ENCODE peak calls at places on chromosomes 3 and 15, in eight cellular contexts. F is AG09309, N is CMK, D is HS-27A, T is NCI-H2081 treated with DMSO at 0.1 percent for 48 hours, C is NCI-H1436, J is progenitor cell of endocrine pancreas, A is choroid plexus epithelial cell. U is an unnamed sample.

GRCh38 chr3:123881771-123882170 is 2.4 kb downstream of the MYLK start:
- DNase-seq in F (no peak), N (no peak), D (no peak), T (peak; percentile 5), C (no peak), J (no peak), A (no peak), U (no peak)

GRCh38 chr3:136194409-136195257 is 1.5 kb downstream of the MSL2 start:
- DNase-seq in F (no peak), N (no peak), D (no peak), T (no peak), C (no peak), J (no peak), A (peak; percentile 34), U (no peak)

GRCh38 chr15:57003418-57003817 is 85.0 kb downstream of the TCF12 start:
- DNase-seq in F (peak; percentile 37), N (no peak), D (peak; percentile 56), T (no peak), C (no peak), J (no peak), A (peak; percentile 88), U (no peak)

GRCh38 chr3:40765884-40766283 is 241.1 kb downstream of the ZNF621 start:
- DNase-seq in F (no peak), N (no peak), D (no peak), T (no peak), C (no peak), J (no peak), A (peak; percentile 24), U (no peak)

GRCh38 chr15:82850242-82850591 is 40.8 kb downstream of the WHAMM start:
- DNase-seq in F (no peak), N (peak; percentile 53), D (no peak), T (no peak), C (no peak), J (no peak), A (no peak), U (no peak)

GRCh38 chr15:79608041-79608440 is 175.9 kb downstream of the MINAR1 start:
- DNase-seq in F (no peak), N (no peak), D (no peak), T (no peak), C (no peak), J (no peak), A (no peak), U (no peak)

GRCh38 chr15:100464256-100464655 is 64.5 kb downstream of the CERS3 start:
- DNase-seq in F (no peak), N (no peak), D (no peak), T (no peak), C (no peak), J (no peak), A (no peak), U (no peak)

GRCh38 chr3:151537751-151538150 is 76.9 kb upstream of the IGSF10 start:
- DNase-seq in F (no peak), N (no peak), D (peak; percentile 4), T (no peak), C (no peak), J (no peak), A (peak; percentile 52), U (no peak)

GRCh38 chr3:141000027-141000663 is 51.0 kb upstream of the SPSB4 start:
- DNase-seq in F (peak; percentile 10), N (no peak), D (no peak), T (peak; percentile 31), C (peak; percentile 40), J (peak; percentile 38), A (peak; percentile 76), U (no peak)

GRCh38 chr15:99101501-99101900 is 3.4 kb upstream of the SYNM start:
- DNase-seq in F (no peak), N (no peak), D (no peak), T (no peak), C (no peak), J (no peak), A (no peak), U (no peak)

GRCh38 chr3:112327371-112327951 is 5.5 kb upstream of the CD200 start:
- DNase-seq in F (peak; percentile 21), N (peak; percentile 1), D (peak; percentile 42), T (peak; percentile 16), C (peak; percentile 85), J (no peak), A (peak; percentile 89), U (peak; percentile 42)

GRCh38 chr15:38028869-38029268 is 94.4 kb downstream of the TMCO5A start:
- DNase-seq in F (peak; percentile 32), N (no peak), D (no peak), T (no peak), C (no peak), J (no peak), A (peak; percentile 67), U (no peak)

GRCh38 chr3:177318559-177318958 is 121.3 kb upstream of the TBL1XR1 start:
- DNase-seq in F (no peak), N (no peak), D (no peak), T (no peak), C (no peak), J (no peak), A (no peak), U (no peak)

GRCh38 chr3:38115645-38116427 is 21.1 kb downstream of the ACAA1 start:
- DNase-seq in F (no peak), N (no peak), D (no peak), T (no peak), C (no peak), J (no peak), A (no peak), U (no peak)

GRCh38 chr3:78887608-78888011 is 880.2 kb downstream of the ROBO1 start:
- DNase-seq in F (no peak), N (no peak), D (no peak), T (no peak), C (no peak), J (no peak), A (peak; percentile 82), U (no peak)

GRCh38 chr3:30720586-30721313 is 114.3 kb downstream of the TGFBR2 start:
- DNase-seq in F (no peak), N (no peak), D (peak; percentile 51), T (no peak), C (no peak), J (no peak), A (peak; percentile 68), U (no peak)

GRCh38 chr15:39629376-39629775 is 48.5 kb downstream of the THBS1 start:
- DNase-seq in F (no peak), N (no peak), D (no peak), T (no peak), C (no peak), J (no peak), A (peak; percentile 67), U (no peak)

GRCh38 chr3:142315083-142315482 is 89.7 kb upstream of the GK5 start:
- DNase-seq in F (peak; percentile 59), N (no peak), D (peak; percentile 73), T (no peak), C (no peak), J (no peak), A (peak; percentile 78), U (no peak)

GRCh38 chr3:145145461-145145860 is 1015.5 kb downstream of the PLOD2 start:
- DNase-seq in F (no peak), N (no peak), D (no peak), T (peak; percentile 69), C (peak; percentile 70), J (no peak), A (peak; percentile 16), U (peak; percentile 54)

GRCh38 chr15:75904241-75904631 is 558 bp downstream of the FBXO22 start:
- DNase-seq in F (no peak), N (peak; percentile 25), D (peak; percentile 14), T (no peak), C (no peak), J (peak; percentile 23), A (peak; percentile 59), U (peak; percentile 24)

GRCh38 chr3:64691051-64691450 is 3.3 kb upstream of the ADAMTS9 start:
- DNase-seq in F (no peak), N (no peak), D (no peak), T (no peak), C (no peak), J (no peak), A (peak; percentile 38), U (no peak)

GRCh38 chr3:16818194-16818593 is 66.6 kb upstream of the PLCL2 start:
- DNase-seq in F (no peak), N (no peak), D (no peak), T (no peak), C (no peak), J (no peak), A (no peak), U (no peak)

GRCh38 chr3:97421565-97421964 is 343.0 kb upstream of the ARL6 start:
- DNase-seq in F (no peak), N (no peak), D (no peak), T (no peak), C (no peak), J (no peak), A (no peak), U (no peak)

GRCh38 chr15:57114070-57114469 is 195.6 kb downstream of the TCF12 start:
- DNase-seq in F (no peak), N (no peak), D (no peak), T (no peak), C (no peak), J (no peak), A (peak; percentile 85), U (no peak)

GRCh38 chr3:113166719-113167492 is 44.5 kb upstream of the BOC start:
- DNase-seq in F (peak; percentile 52), N (no peak), D (no peak), T (peak; percentile 96), C (peak; percentile 62), J (no peak), A (peak; percentile 59), U (peak; percentile 67)

GRCh38 chr3:190169243-190169642 is 48.5 kb upstream of the P3H2 start:
- DNase-seq in F (no peak), N (no peak), D (no peak), T (no peak), C (no peak), J (no peak), A (no peak), U (no peak)

GRCh38 chr3:69368129-69368741 is 17.7 kb downstream of the FRMD4B start:
- DNase-seq in F (no peak), N (no peak), D (no peak), T (no peak), C (no peak), J (no peak), A (no peak), U (no peak)

GRCh38 chr3:96430019-96430541 is 384.3 kb upstream of the EPHA6 start:
- DNase-seq in F (no peak), N (no peak), D (no peak), T (no peak), C (no peak), J (no peak), A (no peak), U (no peak)

U was measured in NCI-H1417 treated with DMSO at 0.1 percent for 48 hours.